ENCODE peak calls at places on chromosomes 5 and 9, in nine cellular contexts. T is AG04449, X is heart right ventricle, W is cardiac fibroblast, Y is pancreas, K is tibial artery, N is GM12865, S is OCI-LY7, A is Panc1. I is an unnamed sample.

GRCh38 chr5:68745459-68745858 is 348.4 kb upstream of the SLC30A5 start:
- DNase-seq in X (no peak), S (no peak), Y (no peak), T (no peak), A (no peak), K (no peak), N (peak; percentile 21), W (peak; percentile 55), I (no peak)

GRCh38 chr5:54295658-54296276 is 14.6 kb downstream of the ARL15 start:
- DNase-seq in S (peak; percentile 5), A (no peak), Y (no peak), W (no peak), X (peak; percentile 36), K (no peak), T (no peak), N (no peak), I (no peak)

GRCh38 chr9:30575691-30576090 is 1808.8 kb upstream of the ACO1 start:
- DNase-seq in S (no peak), Y (peak; percentile 27), K (no peak), N (no peak), W (no peak), X (no peak), A (no peak), T (no peak), I (no peak)

GRCh38 chr9:113648048-113648447 is 184.5 kb downstream of the RGS3 start:
- DNase-seq in W (no peak), T (no peak), A (no peak), K (peak; percentile 8), Y (no peak), N (no peak), X (no peak), S (no peak), I (no peak)

GRCh38 chr9:87184956-87185642 is 237.8 kb upstream of the GAS1 start:
- DNase-seq in Y (no peak), A (no peak), S (no peak), K (no peak), W (peak; percentile 70), N (no peak), T (no peak), X (no peak), I (no peak)

GRCh38 chr5:18967637-18968036 is 1020.4 kb downstream of the CDH18 start:
- DNase-seq in S (no peak), T (no peak), W (no peak), A (no peak), Y (no peak), N (no peak), X (no peak), K (no peak), I (no peak)

GRCh38 chr5:177447611-177448243 is 1.1 kb downstream of the PRR7 start:
- DNase-seq in W (peak; percentile 83), N (no peak), K (no peak), S (peak; percentile 43), A (peak; percentile 72), Y (peak; percentile 89), X (peak; percentile 66), T (no peak), I (peak; percentile 73)

GRCh38 chr5:57989378-57989777 is 470.5 kb downstream of the PLK2 start:
- DNase-seq in A (no peak), X (no peak), Y (no peak), T (no peak), K (no peak), W (no peak), S (no peak), N (no peak), I (no peak)

GRCh38 chr9:72305102-72305546 is 59.9 kb downstream of the ZFAND5 start:
- DNase-seq in S (no peak), W (peak; percentile 61), K (peak; percentile 90), N (peak; percentile 35), A (no peak), T (no peak), Y (no peak), X (peak; percentile 91), I (peak; percentile 66)

GRCh38 chr9:93650448-93650847 is 74.1 kb downstream of the PHF2 start:
- DNase-seq in K (peak; percentile 17), X (no peak), N (no peak), S (no peak), A (no peak), Y (peak; percentile 33), T (no peak), W (no peak), I (no peak)

GRCh38 chr9:127767909-127768331 is 10.5 kb downstream of the SH2D3C start:
- DNase-seq in T (no peak), Y (peak; percentile 55), S (no peak), A (no peak), W (peak; percentile 42), N (no peak), X (peak; percentile 58), K (no peak), I (no peak)

DNA sequence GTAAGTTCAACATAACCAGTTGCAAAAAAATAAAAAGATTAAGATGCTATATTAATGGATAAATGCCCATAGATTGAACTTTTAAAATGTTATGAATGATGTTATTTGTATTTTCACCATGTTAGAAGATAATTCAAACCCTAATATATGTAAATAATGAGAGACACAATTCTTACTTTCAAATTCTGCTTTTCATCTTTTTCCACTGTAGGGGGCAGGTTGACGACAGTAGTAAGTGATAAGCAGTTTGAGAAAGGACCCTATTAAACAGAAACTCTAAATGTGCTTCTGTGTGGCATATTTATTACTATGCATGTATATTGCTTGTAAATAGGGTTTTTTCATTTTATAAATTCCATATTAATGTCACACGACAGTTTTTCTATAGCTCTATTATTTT is 591.1 kb downstream of the SEMA5A start:
- DNase-seq in S (no peak), W (no peak), T (no peak), X (no peak), K (no peak), Y (no peak), A (no peak), N (no peak), I (peak; percentile 33)
- TF ChIP-seq CTCF in S (peak; percentile 49), W (peak; percentile 17), T (no peak), X (no peak), K (no peak), Y (no peak), A (no peak), N (no peak), I (no peak)

DNA sequence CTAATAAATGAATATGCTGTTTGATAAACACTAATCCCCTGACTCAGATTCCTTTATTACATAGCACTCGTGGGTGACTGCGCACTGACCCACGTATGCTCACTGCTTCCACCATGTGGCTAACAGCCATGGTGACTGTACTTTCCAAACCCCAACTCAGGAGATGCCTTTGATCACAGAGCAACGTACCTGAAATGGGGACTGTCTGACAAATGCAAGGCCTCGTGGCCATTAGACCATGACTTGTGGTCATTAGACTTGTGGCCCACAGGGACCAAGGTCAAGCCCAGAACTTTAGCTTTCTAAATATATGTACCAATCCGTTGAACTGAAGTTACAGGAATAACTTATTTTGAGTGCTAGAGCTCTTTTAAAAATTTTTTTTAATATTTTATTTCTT is 46.6 kb downstream of the CYFIP2 start:
- DNase-seq in N (peak; percentile 79), T (no peak), X (no peak), K (no peak), A (peak; percentile 36), W (peak; percentile 64), Y (no peak), S (peak; percentile 72), I (peak; percentile 53)
- TF ChIP-seq CTCF in N (peak; percentile 72), T (peak; percentile 81), X (peak; percentile 66), K (peak; percentile 56), A (peak; percentile 82), W (peak; percentile 75), Y (peak; percentile 37), S (peak; percentile 87), I (peak; percentile 75)

GRCh38 chr9:75372499-75373268 is 284.4 kb downstream of the OSTF1 start:
- DNase-seq in W (no peak), Y (no peak), A (no peak), X (no peak), S (no peak), K (peak; percentile 59), N (no peak), T (no peak), I (no peak)
- TF ChIP-seq CTCF in W (no peak), Y (no peak), A (no peak), X (no peak), S (no peak), K (no peak), N (no peak), T (no peak), I (no peak)

GRCh38 chr5:39716532-39716971 is 291.8 kb upstream of the DAB2 start:
- DNase-seq in A (peak; percentile 80), T (no peak), S (peak; percentile 26), N (peak; percentile 27), K (peak; percentile 24), Y (peak; percentile 38), W (peak; percentile 66), X (peak; percentile 4), I (peak; percentile 70)
- TF ChIP-seq CTCF in A (peak; percentile 68), T (peak; percentile 31), S (peak; percentile 55), N (peak; percentile 11), K (peak; percentile 25), Y (no peak), W (peak; percentile 57), X (peak; percentile 28), I (peak; percentile 55)

DNA sequence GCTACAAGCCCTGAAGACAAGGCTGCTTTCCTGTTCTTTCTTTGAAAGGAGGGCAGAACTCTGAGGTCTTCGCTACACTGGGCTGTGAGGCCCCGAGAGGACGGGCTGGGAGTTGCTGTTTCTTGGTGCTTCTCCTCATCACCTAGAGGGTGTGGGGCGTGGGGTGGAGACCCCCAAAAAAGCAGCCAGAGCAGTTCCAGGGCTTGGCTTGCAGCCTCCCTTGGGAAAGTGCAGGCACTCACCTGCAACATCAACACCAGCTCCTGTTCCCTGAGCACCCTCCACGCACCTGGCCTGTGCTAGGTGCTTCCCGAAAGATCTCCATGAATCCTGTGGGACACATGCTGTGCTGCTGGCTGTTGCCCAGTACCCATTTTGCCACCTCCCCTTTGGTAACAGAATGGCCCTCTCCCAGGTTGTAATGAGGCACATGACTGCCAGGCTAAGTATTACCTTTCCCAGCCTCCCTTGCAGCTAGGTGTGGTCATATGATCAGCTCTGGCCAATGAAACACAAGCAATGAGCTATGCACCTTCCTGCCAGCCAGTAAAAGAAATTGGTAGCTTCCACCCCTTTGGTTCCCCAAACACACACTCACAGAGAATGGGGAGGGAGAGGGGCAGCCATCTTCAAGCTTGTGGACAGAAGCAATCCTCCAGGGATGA is 146.0 kb downstream of the C9orf50 start:
- DNase-seq in Y (no peak), A (no peak), T (no peak), W (no peak), N (no peak), S (no peak), K (no peak), X (no peak), I (no peak)
- TF ChIP-seq CTCF in Y (no peak), A (no peak), T (no peak), W (no peak), N (no peak), S (no peak), K (no peak), X (no peak), I (no peak)